ENCODE peak calls at places on chromosomes 6 and 20, in six cellular contexts. Y is stomach, R is tibial artery, F is aorta, B is SJSA1, G is GM23248. Z is an unnamed sample. For H3K36me3 and H3K27me3, the result is how much of the 10 kb centered on the place peaks cover.

GRCh38 chr6:144515761-144516160 is 230.6 kb downstream of the UTRN start:
- DNase-seq in B (no peak), Y (no peak), R (no peak), F (no peak), G (no peak), Z (no peak)

GRCh38 chr6:159715168-159715567 is 12.1 kb upstream of the WTAP start:
- DNase-seq in G (no peak), F (no peak), Y (no peak), R (no peak), B (no peak), Z (no peak)

GRCh38 chr6:17311595-17312311 is 30.6 kb downstream of the RBM24 start:
- DNase-seq in F (no peak), Y (no peak), R (no peak), G (peak), B (no peak), Z (no peak)

GRCh38 chr6:169044376-169045230 is 209.0 kb downstream of the THBS2 start:
- DNase-seq in F (no peak), G (peak), Y (no peak), R (no peak), B (no peak), Z (peak)

GRCh38 chr6:38714239-38715015 is 684 bp upstream of the DNAH8 start:
- DNase-seq in B (no peak), F (no peak), Y (no peak), G (no peak), R (no peak), Z (no peak)

GRCh38 chr6:75852721-75853120 is 103.7 kb downstream of the MYO6 start:
- DNase-seq in Y (no peak), G (peak), F (no peak), R (no peak), B (no peak), Z (no peak)

GRCh38 chr20:31693987-31694661 is 28.5 kb downstream of the BCL2L1 start:
- DNase-seq in F (no peak), R (no peak), B (no peak), G (no peak), Y (no peak), Z (peak)

GRCh38 chr6:12137480-12137879 is 125.4 kb downstream of the HIVEP1 start:
- DNase-seq in G (peak), F (no peak), Y (peak), R (peak), B (peak), Z (no peak)

GRCh38 chr20:39040116-39040515 is 78.0 kb downstream of the DHX35 start:
- DNase-seq in G (no peak), F (no peak), Y (no peak), R (no peak), B (no peak), Z (no peak)

GRCh38 chr6:45698046-45698445 is 317.6 kb downstream of the CLIC5 start:
- DNase-seq in Y (no peak), G (peak), B (no peak), R (no peak), F (no peak), Z (no peak)

GRCh38 chr6:38100380-38100779 is 280.9 kb downstream of the ZFAND3 start:
- DNase-seq in B (no peak), G (no peak), R (no peak), F (no peak), Y (no peak), Z (no peak)

GRCh38 chr20:45372646-45373352 is 5.3 kb downstream of the TP53TG5 start:
- DNase-seq in R (peak), B (no peak), G (peak), F (peak), Y (no peak), Z (peak)

GRCh38 chr20:50247196-50248094 is 56.8 kb downstream of the CEBPB start:
- DNase-seq in G (no peak), Y (no peak), B (no peak), F (no peak), R (no peak), Z (no peak)

GRCh38 chr6:25315778-25316177 is 36.6 kb downstream of the CARMIL1 start:
- DNase-seq in F (no peak), R (no peak), G (no peak), Y (no peak), B (no peak), Z (no peak)

GRCh38 chr20:1467082-1467354 is 369 bp upstream of the NSFL1C start:
- DNase-seq in B (no peak), G (no peak), R (no peak), F (no peak), Y (no peak), Z (no peak)

GRCh38 chr20:34374209-34374749 is 11.2 kb downstream of the ITCH start:
- DNase-seq in R (no peak), Y (no peak), F (no peak), B (no peak), G (no peak), Z (no peak)

GRCh38 chr20:47330933-47331708 is 25.4 kb downstream of the ZMYND8 start:
- DNase-seq in R (no peak), G (peak), F (no peak), Y (no peak), B (peak), Z (no peak)

GRCh38 chr20:24364464-24364863 is 105.0 kb upstream of the SYNDIG1 start:
- DNase-seq in G (no peak), B (no peak), R (no peak), Y (no peak), F (no peak), Z (no peak)

GRCh38 chr6:151242420-151242841 is 2.7 kb downstream of the AKAP12 start:
- DNase-seq in F (no peak), Y (no peak), B (no peak), R (no peak), G (no peak), Z (no peak)

GRCh38 chr20:43975096-43975768 is 60.6 kb downstream of the TOX2 start:
- DNase-seq in B (peak), Y (no peak), G (peak), R (no peak), F (no peak), Z (no peak)

GRCh38 chr20:9578584-9578983 is 64.2 kb downstream of the LAMP5 start:
- DNase-seq in F (no peak), R (no peak), B (no peak), G (no peak), Y (no peak), Z (no peak)

GRCh38 chr20:33272155-33272873 is 10.7 kb upstream of the BPIFB1 start:
- DNase-seq in Y (no peak), G (no peak), B (no peak), R (no peak), F (peak), Z (no peak)

GRCh38 chr6:1837868-1838267 is 228.2 kb downstream of the FOXC1 start:
- DNase-seq in Y (no peak), R (no peak), B (no peak), F (no peak), G (no peak), Z (no peak)

GRCh38 chr20:54727490-54727889 is 252.1 kb downstream of the DOK5 start:
- DNase-seq in Y (no peak), G (no peak), R (no peak), F (no peak), B (no peak), Z (no peak)

GRCh38 chr20:3434232-3434631 is 26.8 kb upstream of the DNAAF9 start:
- DNase-seq in R (no peak), G (no peak), Y (no peak), B (no peak), F (no peak), Z (no peak)

GRCh38 chr6:28725890-28726348 is 197.9 kb downstream of the TRIM27 start:
- DNase-seq in B (no peak), G (no peak), Y (no peak), F (no peak), R (no peak), Z (peak)

GRCh38 chr6:56938634-56939294 is 16.1 kb upstream of the BEND6 start:
- DNase-seq in Y (no peak), R (peak), G (peak), F (peak), B (peak), Z (no peak)

GRCh38 chr6:142302427-142303190 is 802 bp downstream of the ADGRG6 start:
- DNase-seq in G (no peak), R (no peak), F (no peak), B (no peak), Y (no peak), Z (peak)

GRCh38 chr20:45345104-45345936 is 2.9 kb downstream of the SDC4 start:
- DNase-seq in R (no peak), Y (peak), B (no peak), F (no peak), G (no peak), Z (no peak)

GRCh38 chr20:42274977-42275376 is 656.8 kb upstream of the CHD6 start:
- DNase-seq in G (no peak), Y (no peak), F (no peak), B (no peak), R (no peak), Z (no peak)

GRCh38 chr20:6104493-6105188 is 18.2 kb downstream of the FERMT1 start:
- DNase-seq in G (peak), R (no peak), F (no peak), Y (no peak), B (no peak), Z (no peak)

GRCh38 chr20:32536861-32537656 is 48.1 kb downstream of the NOL4L start:
- DNase-seq in Y (peak), R (no peak), G (no peak), B (no peak), F (no peak), Z (peak)

GRCh38 chr6:14711056-14711703 is 534.7 kb upstream of the JARID2 start:
- DNase-seq in F (no peak), R (no peak), G (peak), B (peak), Y (peak), Z (peak)

GRCh38 chr20:36796868-36797267 is 23.3 kb upstream of the DSN1 start:
- DNase-seq in Y (no peak), G (no peak), F (no peak), B (no peak), R (no peak), Z (no peak)
- H3K36me3 ChIP-seq in Y (half or more), G (under half), F (under half), B (half or more), R (half or more), Z (under half)

GRCh38 chr20:18299364-18299763 is 11.0 kb downstream of the ZNF133 start:
- DNase-seq in B (no peak), R (no peak), Y (no peak), G (no peak), F (no peak), Z (no peak)
- H3K4me3 ChIP-seq in B (no peak), R (no peak), Y (no peak), G (no peak), F (no peak), Z (no peak)

GRCh38 chr20:59482581-59483187 is 121.7 kb upstream of the PHACTR3 start:
- DNase-seq in F (no peak), R (no peak), B (peak), G (no peak), Y (no peak), Z (no peak)

GRCh38 chr20:59484228-59484627 is 120.1 kb upstream of the PHACTR3 start:
- DNase-seq in B (peak), G (no peak), R (no peak), Y (no peak), F (no peak), Z (no peak)

GRCh38 chr20:59483481-59483880 is 120.9 kb upstream of the PHACTR3 start:
- DNase-seq in B (peak), F (no peak), G (no peak), Y (no peak), R (no peak), Z (no peak)

GRCh38 chr20:59485576-59486250 is 118.6 kb upstream of the PHACTR3 start:
- DNase-seq in B (no peak), F (no peak), G (no peak), Y (no peak), R (no peak), Z (no peak)

DNA sequence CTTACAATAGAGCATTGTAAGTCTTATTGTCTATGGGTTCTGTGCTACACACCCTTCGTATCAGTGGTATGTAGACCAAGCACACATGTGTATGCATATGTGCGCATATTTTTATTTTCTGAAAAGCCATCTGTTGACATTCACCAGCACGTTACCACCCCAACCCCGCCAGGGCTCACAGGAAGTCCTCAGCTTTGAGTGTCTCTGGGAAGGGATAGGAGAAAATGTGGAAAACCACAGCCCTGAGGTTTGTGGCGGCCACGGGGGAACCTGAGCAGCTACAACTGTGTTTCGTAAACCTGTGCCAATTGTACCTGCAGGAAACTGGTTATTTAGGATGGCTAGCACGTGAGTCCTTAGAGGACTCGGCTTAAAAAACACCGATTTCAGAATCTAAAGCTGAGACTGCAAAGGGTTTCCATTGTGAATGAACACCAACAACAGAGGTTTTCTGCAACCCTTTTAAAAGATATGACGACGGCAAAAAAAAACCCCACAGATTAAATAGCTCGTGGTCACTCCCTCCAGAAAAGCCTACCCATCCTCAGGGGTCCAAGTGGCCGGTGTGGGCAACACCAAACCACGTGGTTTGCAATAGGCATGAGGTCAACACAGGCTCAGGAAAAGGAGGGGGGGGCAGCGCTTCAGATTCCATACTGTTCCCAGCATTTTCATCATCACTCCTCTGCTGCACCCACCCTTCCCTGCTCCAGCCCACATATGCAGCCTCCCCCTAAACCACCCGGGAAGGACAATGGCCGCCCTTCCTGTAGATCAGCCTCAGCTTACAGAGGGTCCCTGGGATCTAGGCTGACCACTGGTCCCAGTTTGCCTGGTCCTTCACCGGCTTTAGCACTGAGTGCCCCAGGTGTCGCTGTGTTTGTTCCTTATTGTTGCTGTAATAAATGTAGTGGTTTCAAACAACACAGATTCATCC is 123.0 kb upstream of the PHACTR3 start:
- DNase-seq in G (no peak), F (no peak), R (no peak), Y (no peak), B (no peak), Z (no peak)
- H3K27me3 ChIP-seq in G (under half), F (under half), R (under half), Y (under half), B (under half), Z (under half)

GRCh38 chr6:140276719-140277118 is 902.3 kb upstream of the CITED2 start:
- DNase-seq in B (no peak), G (peak), F (no peak), Y (no peak), R (no peak), Z (no peak)

GRCh38 chr6:140274548-140274947 is 900.1 kb upstream of the CITED2 start:
- DNase-seq in R (no peak), F (no peak), G (no peak), B (no peak), Y (no peak), Z (no peak)

GRCh38 chr6:140271759-140272377 is 897.4 kb upstream of the CITED2 start:
- DNase-seq in G (no peak), F (no peak), R (no peak), Y (no peak), B (no peak), Z (no peak)

GRCh38 chr6:140276133-140276532 is 901.7 kb upstream of the CITED2 start:
- DNase-seq in G (no peak), B (no peak), R (no peak), F (no peak), Y (no peak), Z (no peak)

GRCh38 chr6:140275725-140276124 is 901.3 kb upstream of the CITED2 start:
- DNase-seq in G (no peak), F (no peak), R (no peak), Y (no peak), B (no peak), Z (no peak)
- H3K36me3 ChIP-seq in G (under half), F (under half), R (under half), Y (under half), B (under half), Z (under half)

GRCh38 chr20:63175031-63175895 is 40.7 kb downstream of the YTHDF1 start:
- DNase-seq in F (no peak), G (no peak), R (no peak), Y (no peak), B (no peak), Z (peak)
- H3K4me3 ChIP-seq in F (no peak), G (no peak), R (no peak), Y (no peak), B (no peak), Z (peak)

DNA sequence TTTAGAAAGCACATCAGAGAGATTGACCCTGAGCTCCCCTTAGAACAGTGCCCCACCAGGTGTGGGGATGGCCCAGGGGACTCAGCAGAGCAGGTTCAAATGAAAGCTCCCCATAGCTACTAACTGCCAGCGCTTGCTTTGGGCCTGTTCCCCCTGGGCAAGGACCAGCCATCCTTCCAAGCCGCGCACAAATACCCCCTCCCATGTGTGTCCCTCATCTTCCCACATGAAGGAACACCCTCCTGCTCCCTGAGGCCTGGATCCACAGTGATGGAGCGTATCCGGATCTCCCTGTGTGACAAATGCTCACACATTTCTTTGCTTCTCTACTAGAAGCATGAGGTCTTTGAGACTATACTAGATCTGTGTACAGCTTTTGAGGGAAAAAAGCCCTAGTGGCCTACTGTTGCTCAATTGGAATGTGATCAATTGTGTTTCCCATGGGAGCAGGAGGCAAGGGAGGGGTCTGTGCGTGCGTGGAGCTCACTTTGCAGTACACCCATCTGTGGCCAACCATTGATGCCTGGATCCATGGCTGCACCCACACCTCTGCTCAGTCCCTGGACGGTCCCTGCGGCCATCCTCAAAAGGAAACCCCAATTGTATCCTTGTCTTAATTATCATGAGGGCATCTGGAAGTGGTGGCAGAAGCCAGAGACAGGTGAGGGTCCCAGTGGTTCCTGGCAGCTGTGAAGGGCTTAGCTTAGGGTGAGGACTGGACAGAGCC is 1.4 kb upstream of the RAET1G start:
- DNase-seq in B (peak), R (no peak), G (no peak), F (peak), Y (no peak), Z (peak)
- H3K27me3 ChIP-seq in B (under half), R (under half), G (under half), F (under half), Y (under half), Z (half or more)

DNA sequence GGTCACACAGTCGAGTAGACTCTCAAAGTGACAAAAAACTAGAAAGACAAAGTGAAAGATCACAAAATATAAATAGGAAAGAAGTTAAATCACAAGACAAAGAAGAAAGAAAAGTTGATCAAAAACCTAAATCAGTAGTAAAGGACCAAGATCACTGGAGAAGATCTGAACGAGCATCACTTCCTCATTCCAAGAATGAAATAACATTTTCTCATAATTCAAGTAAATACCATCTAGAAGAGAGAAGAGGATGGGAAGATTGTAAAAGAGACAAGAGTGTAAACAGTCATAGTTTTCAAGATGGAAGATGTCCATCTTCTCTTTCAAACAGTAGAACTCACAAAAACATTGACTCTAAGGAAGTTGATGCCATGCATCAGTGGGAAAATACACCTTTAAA is 31.6 kb upstream of the GJA10 start:
- DNase-seq in R (no peak), G (no peak), Y (no peak), B (no peak), F (no peak), Z (no peak)
- H3K36me3 ChIP-seq in R (half or more), G (half or more), Y (half or more), B (half or more), F (under half), Z (under half)

GRCh38 chr6:22642254-22642653 is 72.9 kb downstream of the HDGFL1 start:
- DNase-seq in R (no peak), B (no peak), F (no peak), G (no peak), Y (no peak), Z (no peak)
- H3K4me3 ChIP-seq in R (no peak), B (no peak), F (no peak), G (no peak), Y (no peak), Z (no peak)

DNA sequence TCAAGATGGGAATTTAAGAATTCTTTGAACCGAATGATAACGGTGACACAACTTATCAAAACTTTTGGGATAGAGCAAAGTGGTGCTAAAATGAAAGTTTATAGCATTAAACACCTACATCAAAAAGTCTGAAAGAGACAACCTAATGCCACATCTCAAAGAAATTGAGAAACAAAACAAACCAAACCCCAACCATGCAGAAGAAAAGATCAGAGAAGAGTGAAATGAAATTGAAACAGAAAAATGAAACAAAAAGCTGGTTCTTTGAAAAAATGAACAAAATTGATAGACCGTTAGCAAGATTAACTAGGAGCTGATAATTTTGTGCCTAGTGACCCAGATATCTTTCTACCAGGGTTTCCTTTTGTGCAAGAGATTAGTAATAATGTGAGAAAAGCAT is 248.0 kb upstream of the EYS start:
- DNase-seq in B (no peak), R (no peak), G (no peak), Y (no peak), F (no peak), Z (no peak)
- H3K27me3 ChIP-seq in B (under half), R (under half), G (under half), Y (under half), F (under half), Z (under half)

Z was measured in H7.